ENCODE peak calls at places on chromosomes 13 and 19, in nine cellular contexts. F is aorta; R is anterior cingulate cortex; X is C1 segment of cervical spinal cord; U is effector memory CD8-positive, alpha-beta T cell; Z is left ventricle myocardium superior; V is mucosa of gallbladder; K is stromal cell of bone marrow; S is CD4-positive, CD25-positive, alpha-beta regulatory T cell. A is an unnamed sample.

GRCh38 chr19:13796301-13797057 is 1.2 kb downstream of the ZSWIM4 start:
- DNase-seq in V (peak), F (peak), K (peak), U (no peak), X (no peak), Z (peak), R (no peak), S (peak), A (peak)

GRCh38 chr13:33735276-33735675 is 82.7 kb upstream of the RFC3 start:
- DNase-seq in Z (no peak), K (no peak), F (no peak), R (no peak), U (no peak), S (no peak), V (no peak), X (no peak), A (no peak)

GRCh38 chr19:55041627-55042343 is 3.7 kb upstream of the GP6 start:
- DNase-seq in F (no peak), K (no peak), X (no peak), V (no peak), R (no peak), S (peak), Z (no peak), U (no peak), A (no peak)

GRCh38 chr19:7250057-7250596 is 44.1 kb downstream of the INSR start:
- DNase-seq in U (no peak), V (no peak), R (no peak), K (no peak), Z (no peak), X (no peak), F (no peak), S (no peak), A (no peak)

GRCh38 chr19:55255618-55256423 is 3.0 kb downstream of the PPP6R1 start:
- DNase-seq in F (no peak), X (no peak), R (no peak), U (peak), V (no peak), K (peak), S (peak), Z (no peak), A (no peak)

GRCh38 chr19:55179570-55180484 is at the start of gene SYT5:
- DNase-seq in S (peak), U (peak), R (no peak), X (no peak), F (no peak), Z (peak), V (peak), K (no peak), A (no peak)

GRCh38 chr19:49475995-49476880 is 2.2 kb downstream of the FLT3LG start:
- DNase-seq in R (no peak), K (no peak), Z (peak), V (no peak), F (peak), S (peak), X (no peak), U (peak), A (no peak)

GRCh38 chr13:46667687-46668281 is 114.8 kb downstream of the LRCH1 start:
- DNase-seq in F (no peak), R (no peak), X (no peak), U (no peak), S (peak), K (no peak), V (no peak), Z (no peak), A (no peak)

GRCh38 chr19:16034180-16034579 is 42.1 kb upstream of the TPM4 start:
- DNase-seq in X (no peak), Z (no peak), F (peak), R (no peak), S (no peak), V (no peak), U (no peak), K (no peak), A (no peak)

GRCh38 chr13:113001251-113002140 is 32.5 kb downstream of the MCF2L start:
- DNase-seq in X (peak), V (peak), Z (peak), K (no peak), S (no peak), U (no peak), F (no peak), R (no peak), A (peak)

GRCh38 chr13:102402292-102402691 is 444 bp upstream of the FGF14 start:
- DNase-seq in Z (peak), R (no peak), S (no peak), V (no peak), U (no peak), K (no peak), F (peak), X (peak), A (peak)

GRCh38 chr13:109256866-109257760 is 529.3 kb downstream of the IRS2 start:
- DNase-seq in X (no peak), S (no peak), U (no peak), K (peak), F (no peak), V (peak), R (no peak), Z (no peak), A (no peak)

GRCh38 chr13:99250977-99251825 is 7.0 kb downstream of the GPR18 start:
- DNase-seq in Z (no peak), R (no peak), K (no peak), F (no peak), S (no peak), X (no peak), V (no peak), U (no peak), A (no peak)

GRCh38 chr19:54047626-54048025 is 16.1 kb downstream of the VSTM1 start:
- DNase-seq in V (no peak), S (no peak), Z (no peak), X (no peak), F (no peak), U (no peak), R (no peak), K (no peak), A (no peak)

GRCh38 chr13:113411216-113412023 is 41.9 kb downstream of the ADPRHL1 start:
- DNase-seq in R (no peak), U (no peak), S (no peak), F (peak), Z (peak), K (peak), X (no peak), V (no peak), A (peak)